ENCODE peak calls at places on chromosomes 5 and 9, in six cellular contexts. U is ovary, Q is NB4, S is HCT116, X is lower leg skin, G is IMR-90. J is an unnamed sample.

GRCh38 chr5:6745706-6746217 is 32.5 kb downstream of the TENT4A start:
- DNase-seq in U (no peak), X (no peak), G (peak), Q (peak), S (peak), J (no peak)

GRCh38 chr5:23466401-23466886 is 41.0 kb upstream of the PRDM9 start:
- DNase-seq in G (no peak), Q (peak), U (no peak), S (no peak), X (no peak), J (no peak)

GRCh38 chr9:85067792-85068191 is 398.3 kb downstream of the NTRK2 start:
- DNase-seq in S (no peak), Q (no peak), X (no peak), U (no peak), G (no peak), J (no peak)

GRCh38 chr5:171755354-171755821 is 30.2 kb upstream of the SMIM23 start:
- DNase-seq in S (no peak), X (no peak), U (no peak), G (peak), Q (no peak), J (no peak)

GRCh38 chr5:116454417-116454927 is 120.2 kb downstream of the SEMA6A start:
- DNase-seq in S (no peak), Q (peak), U (no peak), X (no peak), G (peak), J (no peak)

GRCh38 chr9:81787747-81788632 is 98.6 kb upstream of the TLE1 start:
- DNase-seq in G (peak), S (no peak), X (no peak), U (no peak), Q (no peak), J (no peak)

GRCh38 chr5:143495124-143495523 is 91.6 kb upstream of the NR3C1 start:
- DNase-seq in S (no peak), G (peak), U (no peak), X (no peak), Q (peak), J (no peak)

GRCh38 chr5:15587941-15588340 is 88.0 kb downstream of the FBXL7 start:
- DNase-seq in X (no peak), Q (no peak), G (no peak), U (no peak), S (no peak), J (no peak)

GRCh38 chr5:141172381-141173204 is at the start of gene PCDHB7:
- DNase-seq in U (peak), X (no peak), S (peak), Q (peak), G (peak), J (no peak)

GRCh38 chr5:124504081-124504916 is 242.1 kb downstream of the ZNF608 start:
- DNase-seq in G (peak), U (no peak), S (no peak), Q (no peak), X (no peak), J (no peak)

GRCh38 chr9:75105019-75105540 is 16.8 kb downstream of the OSTF1 start:
- DNase-seq in X (no peak), G (no peak), Q (no peak), U (no peak), S (no peak), J (no peak)

GRCh38 chr9:134314950-134315715 is 11.1 kb upstream of the RXRA start:
- DNase-seq in G (no peak), Q (no peak), X (peak), U (peak), S (no peak), J (no peak)

GRCh38 chr9:18359335-18359734 is 114.6 kb upstream of the ADAMTSL1 start:
- DNase-seq in Q (no peak), U (no peak), G (peak), S (no peak), X (no peak), J (no peak)

GRCh38 chr5:79772651-79773050 is 83.0 kb downstream of the CMYA5 start:
- DNase-seq in Q (no peak), U (no peak), G (no peak), X (no peak), S (no peak), J (no peak)

GRCh38 chr5:107337281-107337680 is 333.5 kb downstream of the EFNA5 start:
- DNase-seq in G (no peak), Q (no peak), U (no peak), S (peak), X (no peak), J (no peak)

GRCh38 chr9:36166150-36166927 is 2.8 kb upstream of the CCIN start:
- DNase-seq in Q (peak), U (peak), G (peak), S (peak), X (peak), J (no peak)

GRCh38 chr9:21744874-21745273 is 57.6 kb upstream of the MTAP start:
- DNase-seq in Q (no peak), G (peak), S (no peak), U (no peak), X (no peak), J (no peak)

GRCh38 chr5:122142480-122142879 is 13.1 kb downstream of the ZNF474 start:
- DNase-seq in S (no peak), U (no peak), Q (no peak), X (no peak), G (peak), J (no peak)

GRCh38 chr9:110179734-110180133 is 28.2 kb downstream of the C9orf152 start:
- DNase-seq in X (no peak), S (no peak), U (no peak), G (peak), Q (peak), J (no peak)

GRCh38 chr5:165209101-165209727 is 1703.8 kb downstream of the MAT2B start:
- DNase-seq in U (no peak), S (no peak), Q (peak), G (peak), X (no peak), J (no peak)

GRCh38 chr5:177041936-177042335 is 19.4 kb downstream of the ZNF346 start:
- DNase-seq in G (no peak), X (no peak), U (no peak), Q (no peak), S (no peak), J (no peak)

GRCh38 chr5:53031695-53032096 is 42.5 kb downstream of the ITGA2 start:
- DNase-seq in S (peak), G (peak), X (no peak), Q (peak), U (no peak), J (no peak)

GRCh38 chr9:5265939-5266338 is 34.7 kb downstream of the INSL4 start:
- DNase-seq in G (no peak), U (no peak), Q (no peak), X (peak), S (no peak), J (no peak)

GRCh38 chr5:134503937-134504437 is 21.5 kb upstream of the JADE2 start:
- DNase-seq in G (peak), Q (no peak), X (no peak), S (no peak), U (no peak), J (no peak)

GRCh38 chr5:140251527-140251973 is 51.4 kb downstream of the PFDN1 start:
- DNase-seq in S (peak), Q (peak), X (no peak), U (no peak), G (peak), J (no peak)

GRCh38 chr5:135828793-135829150 is 5.7 kb upstream of the SLC25A48 start:
- DNase-seq in U (no peak), X (no peak), S (no peak), G (no peak), Q (no peak), J (peak)

DNA sequence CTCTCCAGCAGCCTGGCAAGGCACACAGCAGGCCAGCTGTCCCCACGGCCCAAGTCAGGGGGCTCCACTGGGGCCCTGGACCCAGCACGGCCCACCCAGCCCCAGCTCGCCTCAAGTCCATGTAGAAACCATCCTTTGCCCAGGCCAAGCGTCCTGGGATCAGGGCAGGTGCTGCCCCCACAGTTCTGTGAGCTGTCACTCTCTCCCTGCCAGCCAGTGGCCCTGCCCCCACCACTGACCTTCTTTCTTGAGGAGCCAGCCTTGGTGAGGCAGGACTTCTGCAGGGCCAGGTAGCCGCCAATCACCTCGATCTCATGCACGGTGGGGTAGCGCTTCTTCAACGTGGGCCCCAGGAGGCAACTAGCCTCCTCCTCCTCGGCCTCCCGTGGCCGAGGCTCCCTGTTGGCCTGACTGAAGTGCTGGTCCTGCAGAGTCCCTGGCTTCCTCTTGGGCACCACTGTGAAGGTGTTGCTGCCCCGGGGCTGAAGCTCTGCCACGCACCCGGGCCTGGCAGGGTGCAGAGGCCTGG is 1.7 kb downstream of the TPRN start:
- DNase-seq in G (no peak), Q (no peak), U (no peak), S (no peak), X (no peak), J (no peak)
- TF ChIP-seq POLR2A in G (no peak), Q (no peak), U (no peak), S (no peak), X (no peak), J (no peak)

GRCh38 chr9:38620483-38621433 is at the start of gene ANKRD18A:
- DNase-seq in U (peak), Q (peak), G (peak), X (peak), S (peak), J (no peak)
- TF ChIP-seq POLR2A in U (no peak), Q (peak), G (no peak), X (no peak), S (peak), J (no peak)

GRCh38 chr9:137114613-137115393 is at the start of gene DPP7:
- DNase-seq in S (no peak), G (peak), U (peak), X (peak), Q (peak), J (no peak)
- TF ChIP-seq POLR2A in S (no peak), G (no peak), U (no peak), X (no peak), Q (peak), J (no peak)

GRCh38 chr9:37784640-37785483 is at the start of gene EXOSC3:
- DNase-seq in Q (peak), G (peak), X (peak), S (peak), U (peak), J (no peak)
- TF ChIP-seq POLR2A in Q (peak), G (peak), X (no peak), S (peak), U (peak), J (no peak)

J was measured in vagina.